ENCODE peak calls at places on chromosomes 2 and 18, in four cellular contexts. One of them, this sample, is unnamed.

GRCh38 chr2:68463287-68463877 is 3.7 kb downstream of the FBXO48 start:
- DNase-seq in ecto neural progenitor cell: no peak
- DNase-seq in bronchial epithelial cell: peak; percentile 66
- DNase-seq in CD4-positive, CD25-positive, alpha-beta regulatory T cell: peak; percentile 75
- DNase-seq in this sample: no peak

GRCh38 chr2:19176977-19177376 is 181.4 kb downstream of the OSR1 start:
- DNase-seq in ecto neural progenitor cell: no peak
- DNase-seq in bronchial epithelial cell: peak; percentile 75
- DNase-seq in CD4-positive, CD25-positive, alpha-beta regulatory T cell: no peak
- DNase-seq in this sample: no peak

GRCh38 chr18:5601188-5601624 is 57.4 kb upstream of the EPB41L3 start:
- DNase-seq in ecto neural progenitor cell: no peak
- DNase-seq in bronchial epithelial cell: no peak
- DNase-seq in CD4-positive, CD25-positive, alpha-beta regulatory T cell: no peak
- DNase-seq in this sample: no peak

GRCh38 chr2:222362336-222362735 is 62.0 kb upstream of the SGPP2 start:
- DNase-seq in ecto neural progenitor cell: no peak
- DNase-seq in bronchial epithelial cell: no peak
- DNase-seq in CD4-positive, CD25-positive, alpha-beta regulatory T cell: no peak
- DNase-seq in this sample: no peak

GRCh38 chr2:197269815-197270214 is 40.8 kb downstream of the ANKRD44 start:
- DNase-seq in ecto neural progenitor cell: no peak
- DNase-seq in bronchial epithelial cell: peak; percentile 17
- DNase-seq in CD4-positive, CD25-positive, alpha-beta regulatory T cell: no peak
- DNase-seq in this sample: no peak

GRCh38 chr2:44075536-44075935 is 79.7 kb upstream of the LRPPRC start:
- DNase-seq in ecto neural progenitor cell: no peak
- DNase-seq in bronchial epithelial cell: no peak
- DNase-seq in CD4-positive, CD25-positive, alpha-beta regulatory T cell: no peak
- DNase-seq in this sample: no peak

GRCh38 chr18:58666176-58666575 is 5.1 kb upstream of the MALT1 start:
- DNase-seq in ecto neural progenitor cell: no peak
- DNase-seq in bronchial epithelial cell: no peak
- DNase-seq in CD4-positive, CD25-positive, alpha-beta regulatory T cell: no peak
- DNase-seq in this sample: no peak

GRCh38 chr2:217972037-217972436 is 30.8 kb downstream of the TNS1 start:
- DNase-seq in ecto neural progenitor cell: no peak
- DNase-seq in bronchial epithelial cell: no peak
- DNase-seq in CD4-positive, CD25-positive, alpha-beta regulatory T cell: no peak
- DNase-seq in this sample: no peak

GRCh38 chr2:170505631-170506270 is 209.4 kb upstream of the SP5 start:
- DNase-seq in ecto neural progenitor cell: peak; percentile 57
- DNase-seq in bronchial epithelial cell: no peak
- DNase-seq in CD4-positive, CD25-positive, alpha-beta regulatory T cell: peak; percentile 11
- DNase-seq in this sample: peak; percentile 50

GRCh38 chr18:49843131-49843530 is 29.8 kb upstream of the ACAA2 start:
- DNase-seq in ecto neural progenitor cell: no peak
- DNase-seq in bronchial epithelial cell: no peak
- DNase-seq in CD4-positive, CD25-positive, alpha-beta regulatory T cell: no peak
- DNase-seq in this sample: no peak

GRCh38 chr2:28565033-28565432 is 69.2 kb downstream of the PLB1 start:
- DNase-seq in ecto neural progenitor cell: no peak
- DNase-seq in bronchial epithelial cell: no peak
- DNase-seq in CD4-positive, CD25-positive, alpha-beta regulatory T cell: no peak
- DNase-seq in this sample: no peak

GRCh38 chr2:112472547-112473263 is 9.3 kb upstream of the TTL start:
- DNase-seq in ecto neural progenitor cell: no peak
- DNase-seq in bronchial epithelial cell: no peak
- DNase-seq in CD4-positive, CD25-positive, alpha-beta regulatory T cell: no peak
- DNase-seq in this sample: no peak

GRCh38 chr2:26059542-26059941 is 25.7 kb downstream of the RAB10 start:
- DNase-seq in ecto neural progenitor cell: no peak
- DNase-seq in bronchial epithelial cell: no peak
- DNase-seq in CD4-positive, CD25-positive, alpha-beta regulatory T cell: no peak
- DNase-seq in this sample: no peak

This sample was measured in brain pericyte.